ENCODE peak calls at places on chromosome 5, in eight cellular contexts. One of them, this sample, is unnamed.

GRCh38 chr5:72517961-72518690 is 10.9 kb upstream of the ZNF366 start:
- DNase-seq in BE2C: no peak
- DNase-seq in NB4: peak; percentile 82
- DNase-seq in NCI-H1092 treated with DMSO at 0.1 percent for 48 hours: no peak
- DNase-seq in NT2/D1: no peak
- DNase-seq in right lobe of liver: no peak
- DNase-seq in omental fat pad: no peak
- DNase-seq in EH: peak; percentile 81
- DNase-seq in this sample: no peak

GRCh38 chr5:113061851-113062631 is 85.4 kb downstream of the DCP2 start:
- DNase-seq in BE2C: no peak
- DNase-seq in NB4: no peak
- DNase-seq in NCI-H1092 treated with DMSO at 0.1 percent for 48 hours: no peak
- DNase-seq in NT2/D1: no peak
- DNase-seq in right lobe of liver: no peak
- DNase-seq in omental fat pad: no peak
- DNase-seq in EH: peak; percentile 83
- DNase-seq in this sample: no peak

GRCh38 chr5:39209924-39210323 is 9.4 kb downstream of the FYB1 start:
- DNase-seq in BE2C: no peak
- DNase-seq in NB4: peak; percentile 68
- DNase-seq in NCI-H1092 treated with DMSO at 0.1 percent for 48 hours: no peak
- DNase-seq in NT2/D1: no peak
- DNase-seq in right lobe of liver: no peak
- DNase-seq in omental fat pad: no peak
- DNase-seq in EH: no peak
- DNase-seq in this sample: peak; percentile 68

GRCh38 chr5:135027318-135027698 is 6.7 kb downstream of the PITX1 start:
- DNase-seq in BE2C: no peak
- DNase-seq in NB4: no peak
- DNase-seq in NCI-H1092 treated with DMSO at 0.1 percent for 48 hours: no peak
- DNase-seq in NT2/D1: no peak
- DNase-seq in right lobe of liver: no peak
- DNase-seq in omental fat pad: no peak
- DNase-seq in EH: no peak
- DNase-seq in this sample: no peak

GRCh38 chr5:129945031-129945430 is 40.8 kb downstream of the CHSY3 start:
- DNase-seq in BE2C: no peak
- DNase-seq in NB4: no peak
- DNase-seq in NCI-H1092 treated with DMSO at 0.1 percent for 48 hours: no peak
- DNase-seq in NT2/D1: no peak
- DNase-seq in right lobe of liver: no peak
- DNase-seq in omental fat pad: no peak
- DNase-seq in EH: peak; percentile 60
- DNase-seq in this sample: no peak

GRCh38 chr5:41722359-41722950 is 147.8 kb downstream of the OXCT1 start:
- DNase-seq in BE2C: no peak
- DNase-seq in NB4: no peak
- DNase-seq in NCI-H1092 treated with DMSO at 0.1 percent for 48 hours: no peak
- DNase-seq in NT2/D1: no peak
- DNase-seq in right lobe of liver: no peak
- DNase-seq in omental fat pad: no peak
- DNase-seq in EH: peak; percentile 20
- DNase-seq in this sample: no peak

GRCh38 chr5:159451197-159452052 is 121.1 kb upstream of the IL12B start:
- DNase-seq in BE2C: peak; percentile 21
- DNase-seq in NB4: no peak
- DNase-seq in NCI-H1092 treated with DMSO at 0.1 percent for 48 hours: no peak
- DNase-seq in NT2/D1: no peak
- DNase-seq in right lobe of liver: no peak
- DNase-seq in omental fat pad: no peak
- DNase-seq in EH: peak; percentile 97
- DNase-seq in this sample: no peak

GRCh38 chr5:26121343-26121742 is 917.0 kb downstream of the CDH9 start:
- DNase-seq in BE2C: peak; percentile 48
- DNase-seq in NB4: peak; percentile 5
- DNase-seq in NCI-H1092 treated with DMSO at 0.1 percent for 48 hours: no peak
- DNase-seq in NT2/D1: no peak
- DNase-seq in right lobe of liver: no peak
- DNase-seq in omental fat pad: no peak
- DNase-seq in EH: no peak
- DNase-seq in this sample: no peak

GRCh38 chr5:82046268-82046621 is 74.4 kb downstream of the ATG10 start:
- DNase-seq in BE2C: no peak
- DNase-seq in NB4: no peak
- DNase-seq in NCI-H1092 treated with DMSO at 0.1 percent for 48 hours: no peak
- DNase-seq in NT2/D1: no peak
- DNase-seq in right lobe of liver: no peak
- DNase-seq in omental fat pad: no peak
- DNase-seq in EH: no peak
- DNase-seq in this sample: no peak

GRCh38 chr5:149521739-149522373 is 29.4 kb downstream of the CSNK1A1 start:
- DNase-seq in BE2C: no peak
- DNase-seq in NB4: no peak
- DNase-seq in NCI-H1092 treated with DMSO at 0.1 percent for 48 hours: no peak
- DNase-seq in NT2/D1: no peak
- DNase-seq in right lobe of liver: no peak
- DNase-seq in omental fat pad: no peak
- DNase-seq in EH: no peak
- DNase-seq in this sample: no peak

GRCh38 chr5:73214921-73215490 is 42.0 kb downstream of the TMEM174 start:
- DNase-seq in BE2C: no peak
- DNase-seq in NB4: no peak
- DNase-seq in NCI-H1092 treated with DMSO at 0.1 percent for 48 hours: peak; percentile 85
- DNase-seq in NT2/D1: no peak
- DNase-seq in right lobe of liver: no peak
- DNase-seq in omental fat pad: no peak
- DNase-seq in EH: no peak
- DNase-seq in this sample: no peak

GRCh38 chr5:173581408-173582197 is 34.8 kb downstream of the BOD1 start:
- DNase-seq in BE2C: peak; percentile 80
- DNase-seq in NB4: peak; percentile 64
- DNase-seq in NCI-H1092 treated with DMSO at 0.1 percent for 48 hours: no peak
- DNase-seq in NT2/D1: no peak
- DNase-seq in right lobe of liver: no peak
- DNase-seq in omental fat pad: no peak
- DNase-seq in EH: peak; percentile 35
- DNase-seq in this sample: peak; percentile 32

GRCh38 chr5:93221773-93222172 is 359.2 kb downstream of the NR2F1-AS1 start:
- DNase-seq in BE2C: no peak
- DNase-seq in NB4: no peak
- DNase-seq in NCI-H1092 treated with DMSO at 0.1 percent for 48 hours: no peak
- DNase-seq in NT2/D1: no peak
- DNase-seq in right lobe of liver: no peak
- DNase-seq in omental fat pad: no peak
- DNase-seq in EH: no peak
- DNase-seq in this sample: no peak

GRCh38 chr5:32272746-32273145 is 40.0 kb downstream of the MTMR12 start:
- DNase-seq in BE2C: no peak
- DNase-seq in NB4: no peak
- DNase-seq in NCI-H1092 treated with DMSO at 0.1 percent for 48 hours: no peak
- DNase-seq in NT2/D1: no peak
- DNase-seq in right lobe of liver: no peak
- DNase-seq in omental fat pad: no peak
- DNase-seq in EH: no peak
- DNase-seq in this sample: no peak

GRCh38 chr5:139397921-139398320 is 3.0 kb upstream of the PROB1 start:
- DNase-seq in BE2C: no peak
- DNase-seq in NB4: no peak
- DNase-seq in NCI-H1092 treated with DMSO at 0.1 percent for 48 hours: no peak
- DNase-seq in NT2/D1: no peak
- DNase-seq in right lobe of liver: no peak
- DNase-seq in omental fat pad: no peak
- DNase-seq in EH: peak; percentile 26
- DNase-seq in this sample: no peak

GRCh38 chr5:54470677-54471076 is 15.2 kb downstream of the HSPB3 start:
- DNase-seq in BE2C: no peak
- DNase-seq in NB4: no peak
- DNase-seq in NCI-H1092 treated with DMSO at 0.1 percent for 48 hours: no peak
- DNase-seq in NT2/D1: no peak
- DNase-seq in right lobe of liver: no peak
- DNase-seq in omental fat pad: no peak
- DNase-seq in EH: peak; percentile 84
- DNase-seq in this sample: no peak

GRCh38 chr5:129361441-129362025 is 98.6 kb upstream of the ADAMTS19 start:
- DNase-seq in BE2C: no peak
- DNase-seq in NB4: peak; percentile 24
- DNase-seq in NCI-H1092 treated with DMSO at 0.1 percent for 48 hours: no peak
- DNase-seq in NT2/D1: no peak
- DNase-seq in right lobe of liver: no peak
- DNase-seq in omental fat pad: no peak
- DNase-seq in EH: peak; percentile 2
- DNase-seq in this sample: no peak

GRCh38 chr5:6449465-6450158 is 953 bp downstream of the UBE2QL1 start:
- DNase-seq in BE2C: no peak
- DNase-seq in NB4: no peak
- DNase-seq in NCI-H1092 treated with DMSO at 0.1 percent for 48 hours: no peak
- DNase-seq in NT2/D1: no peak
- DNase-seq in right lobe of liver: no peak
- DNase-seq in omental fat pad: no peak
- DNase-seq in EH: no peak
- DNase-seq in this sample: no peak

GRCh38 chr5:142097681-142098080 is 10.9 kb upstream of the NDFIP1 start:
- DNase-seq in BE2C: no peak
- DNase-seq in NB4: peak; percentile 6
- DNase-seq in NCI-H1092 treated with DMSO at 0.1 percent for 48 hours: no peak
- DNase-seq in NT2/D1: no peak
- DNase-seq in right lobe of liver: no peak
- DNase-seq in omental fat pad: no peak
- DNase-seq in EH: no peak
- DNase-seq in this sample: no peak

GRCh38 chr5:170161069-170161468 is 55.4 kb downstream of the FOXI1 start:
- DNase-seq in BE2C: no peak
- DNase-seq in NB4: no peak
- DNase-seq in NCI-H1092 treated with DMSO at 0.1 percent for 48 hours: no peak
- DNase-seq in NT2/D1: no peak
- DNase-seq in right lobe of liver: no peak
- DNase-seq in omental fat pad: no peak
- DNase-seq in EH: peak; percentile 21
- DNase-seq in this sample: no peak

GRCh38 chr5:178322736-178323540 is 90.3 kb upstream of the PHYKPL start:
- DNase-seq in BE2C: no peak
- DNase-seq in NB4: peak; percentile 31
- DNase-seq in NCI-H1092 treated with DMSO at 0.1 percent for 48 hours: no peak
- DNase-seq in NT2/D1: no peak
- DNase-seq in right lobe of liver: no peak
- DNase-seq in omental fat pad: no peak
- DNase-seq in EH: no peak
- DNase-seq in this sample: no peak

GRCh38 chr5:68074048-68074632 is 141.4 kb upstream of the PIK3R1 start:
- DNase-seq in BE2C: peak; percentile 22
- DNase-seq in NB4: peak; percentile 3
- DNase-seq in NCI-H1092 treated with DMSO at 0.1 percent for 48 hours: peak; percentile 41
- DNase-seq in NT2/D1: no peak
- DNase-seq in right lobe of liver: peak; percentile 54
- DNase-seq in omental fat pad: no peak
- DNase-seq in EH: peak; percentile 49
- DNase-seq in this sample: no peak

GRCh38 chr5:34919077-34919476 is 3.6 kb downstream of the BRIX1 start:
- DNase-seq in BE2C: no peak
- DNase-seq in NB4: peak; percentile 50
- DNase-seq in NCI-H1092 treated with DMSO at 0.1 percent for 48 hours: no peak
- DNase-seq in NT2/D1: no peak
- DNase-seq in right lobe of liver: no peak
- DNase-seq in omental fat pad: no peak
- DNase-seq in EH: no peak
- DNase-seq in this sample: no peak

GRCh38 chr5:54754878-54755277 is 230.5 kb downstream of the ESM1 start:
- DNase-seq in BE2C: no peak
- DNase-seq in NB4: no peak
- DNase-seq in NCI-H1092 treated with DMSO at 0.1 percent for 48 hours: no peak
- DNase-seq in NT2/D1: no peak
- DNase-seq in right lobe of liver: no peak
- DNase-seq in omental fat pad: no peak
- DNase-seq in EH: no peak
- DNase-seq in this sample: no peak

GRCh38 chr5:113183694-113184093 is 207.1 kb downstream of the DCP2 start:
- DNase-seq in BE2C: no peak
- DNase-seq in NB4: no peak
- DNase-seq in NCI-H1092 treated with DMSO at 0.1 percent for 48 hours: peak; percentile 77
- DNase-seq in NT2/D1: no peak
- DNase-seq in right lobe of liver: no peak
- DNase-seq in omental fat pad: no peak
- DNase-seq in EH: no peak
- DNase-seq in this sample: no peak

GRCh38 chr5:175766963-175767362 is 104.4 kb upstream of the CPLX2 start:
- DNase-seq in BE2C: no peak
- DNase-seq in NB4: no peak
- DNase-seq in NCI-H1092 treated with DMSO at 0.1 percent for 48 hours: no peak
- DNase-seq in NT2/D1: peak; percentile 16
- DNase-seq in right lobe of liver: no peak
- DNase-seq in omental fat pad: no peak
- DNase-seq in EH: no peak
- DNase-seq in this sample: no peak

GRCh38 chr5:9386945-9387344 is 158.9 kb downstream of the SEMA5A start:
- DNase-seq in BE2C: no peak
- DNase-seq in NB4: no peak
- DNase-seq in NCI-H1092 treated with DMSO at 0.1 percent for 48 hours: no peak
- DNase-seq in NT2/D1: no peak
- DNase-seq in right lobe of liver: no peak
- DNase-seq in omental fat pad: no peak
- DNase-seq in EH: no peak
- DNase-seq in this sample: no peak

GRCh38 chr5:122177162-122177561 is 47.8 kb downstream of the ZNF474 start:
- DNase-seq in BE2C: no peak
- DNase-seq in NB4: no peak
- DNase-seq in NCI-H1092 treated with DMSO at 0.1 percent for 48 hours: no peak
- DNase-seq in NT2/D1: no peak
- DNase-seq in right lobe of liver: no peak
- DNase-seq in omental fat pad: no peak
- DNase-seq in EH: no peak
- DNase-seq in this sample: no peak

GRCh38 chr5:61301345-61301744 is 30.7 kb upstream of the ZSWIM6 start:
- DNase-seq in BE2C: no peak
- DNase-seq in NB4: no peak
- DNase-seq in NCI-H1092 treated with DMSO at 0.1 percent for 48 hours: no peak
- DNase-seq in NT2/D1: no peak
- DNase-seq in right lobe of liver: no peak
- DNase-seq in omental fat pad: no peak
- DNase-seq in EH: peak; percentile 87
- DNase-seq in this sample: no peak

GRCh38 chr5:133552925-133553525 is 59.3 kb downstream of the FSTL4 start:
- DNase-seq in BE2C: peak; percentile 77
- DNase-seq in NB4: peak; percentile 57
- DNase-seq in NCI-H1092 treated with DMSO at 0.1 percent for 48 hours: no peak
- DNase-seq in NT2/D1: peak; percentile 40
- DNase-seq in right lobe of liver: peak; percentile 56
- DNase-seq in omental fat pad: no peak
- DNase-seq in EH: peak; percentile 62
- DNase-seq in this sample: peak; percentile 37

GRCh38 chr5:8981016-8981415 is 564.9 kb downstream of the SEMA5A start:
- DNase-seq in BE2C: no peak
- DNase-seq in NB4: no peak
- DNase-seq in NCI-H1092 treated with DMSO at 0.1 percent for 48 hours: no peak
- DNase-seq in NT2/D1: no peak
- DNase-seq in right lobe of liver: no peak
- DNase-seq in omental fat pad: no peak
- DNase-seq in EH: peak; percentile 12
- DNase-seq in this sample: no peak

GRCh38 chr5:172110260-172110815 is 77.7 kb downstream of the STK10 start:
- DNase-seq in BE2C: no peak
- DNase-seq in NB4: peak; percentile 64
- DNase-seq in NCI-H1092 treated with DMSO at 0.1 percent for 48 hours: no peak
- DNase-seq in NT2/D1: no peak
- DNase-seq in right lobe of liver: no peak
- DNase-seq in omental fat pad: no peak
- DNase-seq in EH: no peak
- DNase-seq in this sample: no peak